ENCODE peak calls at places on chromosomes 6 and 20, in seven cellular contexts. T, F, Y, X, G, A and O are unnamed samples.

GRCh38 chr6:143964667-143965066 is 43.4 kb downstream of the PLAGL1 start:
- DNase-seq in F (no peak), Y (no peak), T (no peak), X (peak), A (no peak), G (no peak), O (no peak)

GRCh38 chr20:36778831-36779655 is 5.5 kb upstream of the DSN1 start:
- DNase-seq in G (no peak), A (no peak), X (no peak), F (no peak), T (no peak), Y (no peak), O (no peak)

GRCh38 chr6:158677906-158678305 is 28.1 kb downstream of the SYTL3 start:
- DNase-seq in X (no peak), F (no peak), Y (no peak), T (no peak), G (no peak), A (no peak), O (no peak)

GRCh38 chr6:114762145-114762544 is 419.3 kb upstream of the HS3ST5 start:
- DNase-seq in X (no peak), Y (no peak), G (no peak), T (no peak), A (no peak), F (no peak), O (no peak)

GRCh38 chr20:64103871-64104666 is 3.3 kb downstream of the NPBWR2 start:
- DNase-seq in A (no peak), T (no peak), F (no peak), X (no peak), Y (peak), G (no peak), O (no peak)

GRCh38 chr6:33375143-33375649 is 16.4 kb upstream of the KIFC1 start:
- DNase-seq in X (peak), G (peak), A (peak), F (no peak), Y (no peak), T (peak), O (peak)

GRCh38 chr6:156833755-156834154 is 56.6 kb downstream of the ARID1B start:
- DNase-seq in X (no peak), G (no peak), T (no peak), Y (no peak), F (no peak), A (no peak), O (no peak)

GRCh38 chr6:6005467-6006427 is 978 bp downstream of the NRN1 start:
- DNase-seq in T (no peak), Y (no peak), F (no peak), G (no peak), A (no peak), X (no peak), O (no peak)

GRCh38 chr6:444653-445275 is 53.2 kb downstream of the IRF4 start:
- DNase-seq in T (no peak), F (no peak), G (no peak), A (no peak), Y (no peak), X (no peak), O (no peak)

GRCh38 chr20:25514195-25514594 is 71.1 kb downstream of the NINL start:
- DNase-seq in F (no peak), G (no peak), X (no peak), A (no peak), Y (no peak), T (no peak), O (no peak)

GRCh38 chr6:43274127-43274915 is 23.7 kb upstream of the SLC22A7 start:
- DNase-seq in T (no peak), A (no peak), X (no peak), Y (no peak), F (no peak), G (no peak), O (no peak)
- H3K4me3 ChIP-seq in T (no peak), A (no peak), X (no peak), Y (no peak), F (no peak), G (no peak), O (no peak)

DNA sequence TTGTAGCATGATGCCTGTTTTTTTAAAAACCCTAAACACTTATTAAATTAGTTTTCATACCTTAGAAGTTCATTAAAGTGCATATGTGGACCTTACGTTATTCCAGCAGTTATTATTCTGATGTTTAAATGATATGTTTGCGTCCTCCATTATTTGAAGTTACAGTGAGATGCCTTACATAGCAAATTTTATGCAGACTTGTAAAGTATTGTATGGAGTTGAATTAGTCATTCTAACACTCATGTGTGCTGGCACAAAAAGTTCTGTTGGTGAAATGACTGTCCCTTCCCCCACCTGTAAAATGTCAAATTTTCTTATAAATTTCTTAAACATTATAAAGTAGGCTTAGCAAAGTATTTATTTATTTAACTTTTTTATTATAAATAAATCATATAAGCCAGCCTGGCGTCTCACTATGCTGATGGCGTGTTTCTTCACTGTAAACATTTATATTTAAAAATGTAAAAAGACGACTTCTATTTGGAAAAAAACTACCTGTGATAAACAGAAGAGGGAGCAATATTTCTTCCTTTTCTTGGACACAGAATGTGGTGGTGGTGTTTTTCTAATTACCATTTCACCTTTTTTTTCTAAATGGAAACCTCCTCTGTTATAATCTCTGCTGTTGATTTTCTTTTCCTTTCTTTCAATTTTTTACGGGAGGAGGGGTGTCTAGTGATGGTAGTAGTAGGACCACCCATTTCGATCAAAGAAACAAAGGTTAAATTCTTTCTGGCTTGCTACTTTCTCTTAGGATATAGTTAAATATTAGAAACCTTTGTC is 155.4 kb downstream of the RFPL4B start:
- DNase-seq in F (no peak), T (no peak), Y (no peak), X (no peak), A (no peak), G (no peak), O (peak)
- TF ChIP-seq CTCF in F (peak), T (peak), Y (no peak), X (peak), A (no peak), G (peak), O (peak)

GRCh38 chr6:108872001-108872974 is 24.1 kb downstream of the ARMC2 start:
- DNase-seq in G (no peak), T (no peak), Y (no peak), F (no peak), A (no peak), X (no peak), O (no peak)
- H3K4me3 ChIP-seq in G (no peak), T (no peak), Y (no peak), F (no peak), A (no peak), X (no peak), O (no peak)

GRCh38 chr6:79946242-79946641 is 1.1 kb downstream of the ELOVL4 start:
- DNase-seq in X (peak), A (no peak), G (peak), F (no peak), T (no peak), Y (no peak), O (no peak)
- TF ChIP-seq CTCF in X (peak), A (no peak), G (peak), F (peak), T (peak), Y (no peak), O (peak)

DNA sequence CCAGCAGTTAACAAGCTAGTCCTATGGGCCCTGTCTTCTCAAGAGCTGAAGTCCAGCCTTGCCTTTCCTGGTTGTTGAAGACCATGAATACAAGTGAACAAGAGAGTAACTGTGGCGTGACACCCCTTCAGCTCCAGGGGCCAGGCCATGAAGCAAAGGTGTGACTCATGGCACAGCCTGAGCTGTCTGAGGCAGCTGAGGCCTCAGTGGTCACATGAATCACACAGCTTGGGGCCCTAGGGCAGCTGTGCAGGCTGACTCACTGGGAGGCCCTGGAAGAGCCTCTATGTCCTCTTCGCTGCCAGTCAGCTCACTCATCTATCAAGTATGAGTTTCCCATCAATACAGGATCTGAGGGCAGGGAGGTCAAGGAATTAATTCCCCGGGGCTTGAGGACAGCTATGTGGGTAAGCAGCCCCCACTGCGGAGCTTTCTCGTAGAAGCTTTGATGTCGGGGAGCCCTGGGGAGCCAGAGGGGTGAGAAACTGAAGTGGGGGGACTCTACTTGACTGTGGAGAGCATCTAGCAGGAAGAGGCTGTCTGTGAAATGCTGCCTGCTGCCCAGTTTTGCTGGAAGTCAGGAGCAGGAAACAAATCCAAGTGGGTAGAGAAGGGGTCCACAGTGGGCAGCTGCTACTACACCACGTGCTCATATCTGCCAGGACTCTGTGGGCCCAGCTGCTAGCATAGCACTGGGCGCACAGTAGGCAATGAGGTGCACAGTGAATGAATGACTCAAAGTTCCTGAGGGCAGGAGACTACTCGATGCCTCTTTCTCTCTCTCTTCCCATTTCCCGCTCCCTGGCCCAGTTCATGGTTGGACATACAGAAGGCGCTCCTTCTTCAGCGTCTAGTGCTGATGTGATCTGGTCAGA is 13.7 kb upstream of the FAM83C start:
- DNase-seq in A (peak), G (peak), Y (no peak), F (peak), X (peak), T (peak), O (peak)
- H3K4me3 ChIP-seq in A (no peak), G (no peak), Y (no peak), F (no peak), X (no peak), T (no peak), O (no peak)

DNA sequence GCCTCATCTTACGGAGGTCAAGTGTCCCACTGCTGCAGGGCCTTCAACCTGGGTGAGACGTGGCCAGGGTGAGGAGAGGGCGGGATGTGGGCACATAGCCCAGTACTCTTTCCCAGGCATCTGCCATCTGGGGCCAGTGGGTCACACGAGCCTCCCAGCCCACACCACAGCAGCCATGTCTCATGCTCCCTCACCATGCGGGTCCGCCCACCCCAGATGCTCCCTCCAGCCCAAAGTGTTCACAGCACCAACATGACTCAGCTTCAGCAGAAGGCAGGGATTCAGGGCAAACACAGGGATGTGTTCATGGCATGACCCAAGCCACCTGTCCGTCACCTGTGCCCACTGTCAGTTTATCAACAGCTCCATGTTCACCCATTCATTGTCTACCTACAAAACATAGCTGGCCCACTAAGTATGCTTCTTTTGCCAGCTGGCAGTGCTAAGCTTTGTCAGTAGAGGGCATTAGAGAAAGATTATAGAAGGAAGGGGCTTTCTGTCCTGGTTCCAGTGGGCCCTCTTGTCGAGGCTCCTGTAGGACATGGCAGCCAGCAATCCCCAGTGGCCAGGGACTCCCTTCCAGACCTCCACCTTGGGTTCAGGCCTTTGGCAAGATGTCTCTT is 109.2 kb downstream of the FOXF2 start:
- DNase-seq in G (no peak), A (no peak), Y (no peak), F (no peak), T (no peak), X (no peak), O (no peak)
- TF ChIP-seq CTCF in G (no peak), A (no peak), Y (no peak), F (no peak), T (peak), X (peak), O (peak)

DNA sequence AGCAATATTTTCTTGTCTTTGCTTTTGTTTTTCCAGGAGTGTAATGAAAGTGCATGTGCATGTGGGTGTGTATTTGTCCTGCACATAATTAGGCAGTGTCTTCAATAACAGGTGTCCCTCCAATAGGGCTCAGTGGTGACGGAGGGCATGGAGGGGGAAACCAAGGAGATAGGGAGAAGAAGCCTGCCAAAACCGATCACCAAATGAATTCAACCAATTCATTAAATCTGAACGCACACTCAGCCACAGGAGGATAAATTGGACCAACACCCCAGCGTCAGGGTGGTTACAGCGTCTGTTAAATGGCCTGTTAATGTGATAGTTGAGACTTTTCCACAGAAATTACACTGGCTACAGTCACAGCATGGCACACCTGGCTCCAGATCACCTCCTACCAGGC is 527.6 kb downstream of the CD83 start:
- DNase-seq in A (no peak), T (no peak), G (no peak), F (no peak), X (no peak), Y (no peak), O (no peak)
- H3K4me3 ChIP-seq in A (no peak), T (no peak), G (no peak), F (no peak), X (no peak), Y (no peak), O (no peak)

GRCh38 chr6:27238010-27238983 is 9.2 kb upstream of the PRSS16 start:
- DNase-seq in X (peak), T (no peak), F (no peak), A (no peak), G (peak), Y (no peak), O (no peak)
- TF ChIP-seq CTCF in X (peak), T (no peak), F (peak), A (no peak), G (no peak), Y (no peak), O (no peak)

DNA sequence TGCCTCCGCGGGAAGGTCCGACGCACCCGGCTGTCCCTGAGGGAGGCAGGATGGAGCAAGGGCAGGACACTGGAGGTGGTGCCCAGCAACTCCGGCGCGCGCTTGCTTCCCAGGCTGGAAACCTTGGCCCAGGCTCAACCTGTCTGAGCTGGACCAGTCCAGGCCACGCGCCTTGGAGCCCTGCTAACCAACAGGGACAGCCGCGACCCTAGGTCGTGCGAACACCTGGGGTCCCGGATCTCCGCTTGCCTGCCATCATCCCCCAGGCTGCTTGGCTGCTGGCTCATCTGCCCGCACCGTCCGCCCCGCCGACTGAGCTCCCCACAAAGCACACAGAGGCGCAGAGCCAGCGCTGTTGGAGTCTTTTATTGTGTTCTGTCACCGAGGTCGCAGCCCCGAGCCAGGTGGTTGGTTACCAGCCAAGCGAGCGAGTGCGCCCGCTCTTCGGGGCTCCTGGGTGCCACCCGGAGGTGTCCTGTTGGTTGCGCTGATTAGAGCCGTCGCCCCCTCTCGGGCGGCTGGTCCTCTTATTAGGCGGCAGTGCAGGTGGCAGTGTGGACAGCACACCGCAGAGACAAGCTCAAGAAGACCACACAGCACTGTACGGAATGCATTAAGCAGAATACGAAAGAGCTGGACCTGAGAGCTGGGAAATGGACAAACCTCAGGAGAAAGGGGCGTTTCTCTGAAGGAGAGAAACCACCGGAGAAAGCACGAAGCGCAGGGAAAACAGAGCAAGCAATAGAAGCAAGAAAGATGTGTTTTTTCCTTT is 3.8 kb downstream of the COL12A1 start:
- DNase-seq in T (no peak), G (peak), X (peak), A (no peak), F (no peak), Y (peak), O (no peak)
- H3K4me3 ChIP-seq in T (peak), G (peak), X (peak), A (peak), F (peak), Y (no peak), O (peak)